ENCODE peak calls at places on chromosomes 3 and 15, in five cellular contexts. K is OCI-LY7, A is hepatocyte, D is MM.1S, J is HCT116. I is an unnamed sample.
A peak's percentile ranks its signal among the peaks of the same experiment; 100 is the strongest.

GRCh38 chr15:86654501-86654900 is 574.8 kb downstream of the AGBL1 start:
- DNase-seq in K (no peak), A (no peak), D (no peak), J (no peak), I (peak; percentile 21)

GRCh38 chr3:69932087-69932486 is 67.4 kb upstream of the SAMMSON start:
- DNase-seq in K (no peak), A (no peak), D (no peak), J (no peak), I (no peak)

GRCh38 chr15:50044904-50045303 is 74.1 kb downstream of the ATP8B4 start:
- DNase-seq in K (no peak), A (no peak), D (no peak), J (no peak), I (no peak)

GRCh38 chr3:186821429-186822367 is 15.4 kb upstream of the RFC4 start:
- DNase-seq in K (peak; percentile 75), A (peak; percentile 76), D (peak; percentile 83), J (peak; percentile 36), I (peak; percentile 85)

GRCh38 chr15:44726568-44727461 is 9.5 kb upstream of the TRIM69 start:
- DNase-seq in K (peak; percentile 95), A (peak; percentile 82), D (peak; percentile 95), J (peak; percentile 52), I (peak; percentile 54)

GRCh38 chr3:156183396-156183795 is 63.0 kb downstream of the KCNAB1 start:
- DNase-seq in K (no peak), A (no peak), D (no peak), J (no peak), I (no peak)

GRCh38 chr15:33154366-33155166 is 39.9 kb downstream of the FMN1 start:
- DNase-seq in K (no peak), A (no peak), D (no peak), J (no peak), I (no peak)

GRCh38 chr3:115638991-115639390 is 15.7 kb downstream of the GAP43 start:
- DNase-seq in K (no peak), A (no peak), D (no peak), J (no peak), I (no peak)

GRCh38 chr15:83503595-83504364 is 56.6 kb downstream of the SH3GL3 start:
- DNase-seq in K (no peak), A (no peak), D (no peak), J (no peak), I (no peak)

GRCh38 chr3:33918357-33918756 is 119.9 kb downstream of the PDCD6IP start:
- DNase-seq in K (no peak), A (no peak), D (no peak), J (no peak), I (no peak)

GRCh38 chr3:16452265-16452664 is 61.2 kb downstream of the RFTN1 start:
- DNase-seq in K (no peak), A (no peak), D (no peak), J (no peak), I (no peak)

GRCh38 chr3:4752201-4753072 is 226.8 kb upstream of the BHLHE40 start:
- DNase-seq in K (no peak), A (peak; percentile 89), D (no peak), J (no peak), I (no peak)

GRCh38 chr3:31105438-31106077 is 211.1 kb upstream of the GADL1 start:
- DNase-seq in K (no peak), A (no peak), D (no peak), J (no peak), I (no peak)

GRCh38 chr3:121681792-121682191 is 21.1 kb upstream of the HCLS1 start:
- DNase-seq in K (no peak), A (no peak), D (no peak), J (no peak), I (no peak)

GRCh38 chr3:9351709-9352126 is 11.1 kb upstream of the THUMPD3 start:
- DNase-seq in K (no peak), A (peak; percentile 43), D (no peak), J (peak; percentile 16), I (peak; percentile 96)

GRCh38 chr3:171777608-171777995 is 32.7 kb downstream of the PLD1 start:
- DNase-seq in K (no peak), A (no peak), D (no peak), J (no peak), I (no peak)

GRCh38 chr3:188533612-188534357 is 379.8 kb downstream of the LPP start:
- DNase-seq in K (no peak), A (no peak), D (no peak), J (no peak), I (no peak)

GRCh38 chr3:178802993-178803693 is 266.9 kb downstream of the KCNMB2 start:
- DNase-seq in K (no peak), A (no peak), D (no peak), J (no peak), I (no peak)

GRCh38 chr3:156816091-156816793 is 9.9 kb upstream of the LEKR1 start:
- DNase-seq in K (no peak), A (peak; percentile 83), D (no peak), J (no peak), I (peak; percentile 49)

GRCh38 chr3:182644013-182644412 is 149.3 kb upstream of the ATP11B start:
- DNase-seq in K (no peak), A (no peak), D (no peak), J (no peak), I (no peak)

GRCh38 chr3:64575211-64575844 is 112.5 kb downstream of the ADAMTS9 start:
- DNase-seq in K (peak; percentile 13), A (peak; percentile 17), D (peak; percentile 32), J (peak; percentile 13), I (peak; percentile 80)

GRCh38 chr3:131630117-131630516 is 127.3 kb upstream of the MRPL3 start:
- DNase-seq in K (no peak), A (no peak), D (no peak), J (no peak), I (no peak)

GRCh38 chr15:46280753-46281521 is 646.1 kb downstream of the SQOR start:
- DNase-seq in K (peak; percentile 1), A (peak; percentile 28), D (peak; percentile 41), J (no peak), I (peak; percentile 75)

GRCh38 chr15:58748040-58748786 is 1.3 kb downstream of the ADAM10 start:
- DNase-seq in K (peak; percentile 77), A (peak; percentile 16), D (peak; percentile 72), J (no peak), I (no peak)

GRCh38 chr3:171791695-171792082 is 18.6 kb downstream of the PLD1 start:
- DNase-seq in K (no peak), A (no peak), D (no peak), J (no peak), I (peak; percentile 65)

GRCh38 chr3:102179321-102180290 is 255.2 kb upstream of the ZPLD1 start:
- DNase-seq in K (no peak), A (no peak), D (no peak), J (no peak), I (no peak)

GRCh38 chr3:81823882-81824395 is 62.5 kb upstream of the GBE1 start:
- DNase-seq in K (peak; percentile 3), A (no peak), D (peak; percentile 15), J (no peak), I (peak; percentile 55)

GRCh38 chr3:116058844-116059243 is 386.4 kb downstream of the LSAMP start:
- DNase-seq in K (no peak), A (no peak), D (no peak), J (no peak), I (no peak)

GRCh38 chr15:45262906-45263456 is 10.9 kb downstream of the SLC28A2 start:
- DNase-seq in K (no peak), A (no peak), D (no peak), J (no peak), I (no peak)

GRCh38 chr15:82532383-82532990 is 7.8 kb downstream of the RPS17 start:
- DNase-seq in K (no peak), A (no peak), D (no peak), J (no peak), I (no peak)

GRCh38 chr3:50351318-50351687 is 641 bp downstream of the CYB561D2 start:
- DNase-seq in K (no peak), A (no peak), D (no peak), J (no peak), I (no peak)

GRCh38 chr3:50353231-50354004 is 2.8 kb downstream of the CYB561D2 start:
- DNase-seq in K (no peak), A (no peak), D (no peak), J (no peak), I (no peak)

GRCh38 chr3:50350527-50351317 is at the start of the genes CYB561D2 and NPRL2:
- DNase-seq in K (peak; percentile 96), A (peak; percentile 96), D (peak; percentile 98), J (peak; percentile 89), I (peak; percentile 95)

GRCh38 chr3:50354186-50354764 is 3.6 kb downstream of the CYB561D2 start:
- DNase-seq in K (no peak), A (no peak), D (no peak), J (no peak), I (no peak)

DNA sequence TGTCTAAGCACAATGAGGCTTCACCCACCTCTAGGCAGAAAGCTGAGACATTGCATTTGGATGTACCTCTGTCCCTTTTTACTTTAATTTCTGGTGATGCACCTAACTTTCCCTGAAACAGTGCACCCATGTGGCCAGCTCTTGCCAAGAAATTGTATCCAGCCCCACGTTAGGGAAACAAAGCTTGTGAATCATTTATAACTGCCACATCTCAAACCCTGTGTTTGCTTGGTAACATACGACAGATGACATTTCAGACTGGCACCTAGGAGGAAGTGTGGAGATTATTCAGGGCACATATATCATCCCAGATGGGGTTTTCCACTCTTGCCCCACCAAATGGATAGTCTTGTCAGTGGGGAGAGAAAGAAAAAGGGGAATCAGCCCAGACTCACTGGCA is 2.1 kb downstream of the CYB561D2 start:
- DNase-seq in K (no peak), A (no peak), D (no peak), J (no peak), I (no peak)
- H3K36me3 ChIP-seq in K (peaks cover 44% of the 10 kb centered on the region), A (no peaks in the 10 kb centered on the region), D (peaks cover 11% of the 10 kb centered on the region), J (peaks cover 12% of the 10 kb centered on the region), I (no peaks in the 10 kb centered on the region)

GRCh38 chr3:169362261-169362660 is 301.3 kb downstream of the MECOM start:
- DNase-seq in K (no peak), A (peak; percentile 10), D (no peak), J (no peak), I (no peak)
- TF ChIP-seq EZH2phosphoT487 in K (no peak), A (no peak), D (no peak), J (no peak), I (no peak)

GRCh38 chr3:52181543-52181942 is 16.4 kb upstream of the ALAS1 start:
- DNase-seq in K (no peak), A (no peak), D (no peak), J (no peak), I (no peak)
- H3K36me3 ChIP-seq in K (no peaks in the 10 kb centered on the region), A (no peaks in the 10 kb centered on the region), D (no peaks in the 10 kb centered on the region), J (no peaks in the 10 kb centered on the region), I (no peaks in the 10 kb centered on the region)

DNA sequence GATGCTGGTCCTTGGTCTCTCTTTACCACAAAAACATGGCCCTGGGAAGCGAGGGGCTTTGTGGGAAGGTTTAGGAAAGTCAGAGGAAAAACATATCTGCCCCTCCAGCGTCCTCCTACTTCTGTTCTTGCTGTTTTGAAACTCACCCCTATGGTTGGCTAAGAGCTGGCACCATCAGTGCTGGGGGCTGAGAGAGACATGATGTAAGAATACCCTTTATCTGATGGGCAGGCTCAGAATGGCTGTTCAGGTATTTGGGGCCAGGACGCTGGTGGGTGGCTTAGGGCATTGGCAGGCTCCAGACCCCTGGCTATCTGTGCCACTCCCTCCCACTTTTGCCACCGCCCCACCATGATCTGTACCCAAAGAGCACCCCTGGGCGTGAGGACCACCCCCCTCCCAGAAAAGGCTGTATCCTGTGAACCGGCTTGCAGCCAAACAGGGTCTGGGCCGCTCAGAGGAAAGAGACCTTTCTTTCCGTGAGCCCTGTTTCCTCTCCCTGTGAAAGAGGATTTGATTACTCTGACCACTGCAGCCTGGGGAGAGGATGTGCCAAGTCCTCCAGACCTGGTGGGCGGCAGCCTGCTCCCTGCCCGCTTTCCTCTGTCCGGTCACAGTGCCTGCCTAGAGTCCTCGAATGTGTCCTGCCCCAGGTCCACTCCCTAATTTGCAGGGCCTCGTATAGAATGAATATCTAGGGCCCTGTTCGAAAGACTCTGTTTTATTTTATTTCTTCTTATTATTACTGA is 61.3 kb upstream of the SLC6A6 start:
- DNase-seq in K (no peak), A (peak; percentile 38), D (no peak), J (no peak), I (no peak)
- TF ChIP-seq EZH2phosphoT487 in K (no peak), A (no peak), D (no peak), J (no peak), I (no peak)